ENCODE peak calls at places on chromosomes 16 and 17, in eight cellular contexts. One of them, this sample, is unnamed.

GRCh38 chr17:61462734-61463067 is 10.5 kb downstream of the TBX4 start:
- DNase-seq in endothelial cell of umbilical vein: no peak
- DNase-seq in GM12892: no peak
- DNase-seq in HCT116: no peak
- DNase-seq in GM12878: no peak
- DNase-seq in transverse colon: no peak
- DNase-seq in GM12891: no peak
- DNase-seq in stomach: no peak
- DNase-seq in this sample: no peak

GRCh38 chr16:31108794-31109558 is 790 bp downstream of the BCKDK start:
- DNase-seq in GM12891: no peak
- DNase-seq in GM12892: no peak
- DNase-seq in transverse colon: no peak
- DNase-seq in GM12878: no peak
- DNase-seq in endothelial cell of umbilical vein: no peak
- DNase-seq in HCT116: no peak
- DNase-seq in stomach: no peak
- DNase-seq in this sample: no peak

GRCh38 chr17:28426081-28426519 is 20.1 kb upstream of the SLC46A1 start:
- DNase-seq in GM12878: no peak
- DNase-seq in GM12892: no peak
- DNase-seq in endothelial cell of umbilical vein: no peak
- DNase-seq in transverse colon: peak
- DNase-seq in stomach: peak
- DNase-seq in HCT116: no peak
- DNase-seq in GM12891: no peak
- DNase-seq in this sample: no peak

GRCh38 chr17:36597229-36597628 is 4.2 kb upstream of the MRM1 start:
- DNase-seq in endothelial cell of umbilical vein: no peak
- DNase-seq in stomach: no peak
- DNase-seq in transverse colon: peak
- DNase-seq in GM12878: no peak
- DNase-seq in HCT116: no peak
- DNase-seq in GM12891: no peak
- DNase-seq in GM12892: no peak
- DNase-seq in this sample: no peak

GRCh38 chr17:77332034-77332971 is 191.5 kb downstream of the SEC14L1 start:
- DNase-seq in HCT116: no peak
- DNase-seq in stomach: peak
- DNase-seq in endothelial cell of umbilical vein: no peak
- DNase-seq in GM12892: no peak
- DNase-seq in transverse colon: peak
- DNase-seq in GM12891: no peak
- DNase-seq in GM12878: no peak
- DNase-seq in this sample: peak

GRCh38 chr17:39666601-39667261 is 1.5 kb upstream of the PNMT start:
- DNase-seq in endothelial cell of umbilical vein: no peak
- DNase-seq in GM12891: no peak
- DNase-seq in HCT116: no peak
- DNase-seq in GM12878: no peak
- DNase-seq in transverse colon: no peak
- DNase-seq in GM12892: no peak
- DNase-seq in stomach: no peak
- DNase-seq in this sample: no peak

GRCh38 chr17:60699090-60699489 is 21.4 kb downstream of the BCAS3 start:
- DNase-seq in GM12878: no peak
- DNase-seq in GM12891: no peak
- DNase-seq in endothelial cell of umbilical vein: no peak
- DNase-seq in stomach: no peak
- DNase-seq in HCT116: no peak
- DNase-seq in transverse colon: no peak
- DNase-seq in GM12892: no peak
- DNase-seq in this sample: no peak

GRCh38 chr17:6868579-6868978 is 37.0 kb upstream of the TEKT1 start:
- DNase-seq in GM12878: no peak
- DNase-seq in HCT116: peak
- DNase-seq in stomach: no peak
- DNase-seq in transverse colon: no peak
- DNase-seq in GM12891: no peak
- DNase-seq in GM12892: no peak
- DNase-seq in endothelial cell of umbilical vein: no peak
- DNase-seq in this sample: no peak

GRCh38 chr16:14600164-14600563 is 29.9 kb downstream of the PARN start:
- DNase-seq in stomach: no peak
- DNase-seq in GM12892: no peak
- DNase-seq in transverse colon: no peak
- DNase-seq in GM12891: no peak
- DNase-seq in GM12878: no peak
- DNase-seq in HCT116: peak
- DNase-seq in endothelial cell of umbilical vein: peak
- DNase-seq in this sample: no peak

GRCh38 chr17:29565643-29566472 is 979 bp downstream of the ABHD15 start:
- DNase-seq in stomach: peak
- DNase-seq in GM12892: peak
- DNase-seq in GM12878: no peak
- DNase-seq in HCT116: peak
- DNase-seq in transverse colon: peak
- DNase-seq in endothelial cell of umbilical vein: peak
- DNase-seq in GM12891: no peak
- DNase-seq in this sample: peak

GRCh38 chr17:65123757-65124675 is 13.2 kb upstream of the RGS9 start:
- DNase-seq in GM12878: no peak
- DNase-seq in endothelial cell of umbilical vein: peak
- DNase-seq in GM12891: no peak
- DNase-seq in GM12892: no peak
- DNase-seq in transverse colon: peak
- DNase-seq in HCT116: no peak
- DNase-seq in stomach: no peak
- DNase-seq in this sample: no peak

GRCh38 chr17:42521036-42521435 is 15.0 kb upstream of the NAGLU start:
- DNase-seq in GM12878: no peak
- DNase-seq in transverse colon: no peak
- DNase-seq in HCT116: no peak
- DNase-seq in GM12892: no peak
- DNase-seq in stomach: no peak
- DNase-seq in GM12891: no peak
- DNase-seq in endothelial cell of umbilical vein: peak
- DNase-seq in this sample: no peak

GRCh38 chr16:30472328-30472942 is at the start of gene ITGAL:
- DNase-seq in HCT116: no peak
- DNase-seq in GM12878: peak
- DNase-seq in endothelial cell of umbilical vein: no peak
- DNase-seq in GM12891: peak
- DNase-seq in transverse colon: peak
- DNase-seq in stomach: peak
- DNase-seq in GM12892: peak
- DNase-seq in this sample: no peak

GRCh38 chr17:64130559-64131001 is 636 bp upstream of the ERN1 start:
- DNase-seq in HCT116: no peak
- DNase-seq in stomach: no peak
- DNase-seq in GM12892: no peak
- DNase-seq in GM12891: no peak
- DNase-seq in transverse colon: peak
- DNase-seq in endothelial cell of umbilical vein: peak
- DNase-seq in GM12878: peak
- DNase-seq in this sample: no peak

GRCh38 chr17:1956134-1956533 is 69.0 kb downstream of the RTN4RL1 start:
- DNase-seq in GM12891: no peak
- DNase-seq in stomach: no peak
- DNase-seq in transverse colon: no peak
- DNase-seq in HCT116: no peak
- DNase-seq in GM12892: no peak
- DNase-seq in GM12878: no peak
- DNase-seq in endothelial cell of umbilical vein: no peak
- DNase-seq in this sample: no peak

GRCh38 chr16:23141959-23142740 is 7.1 kb downstream of the USP31 start:
- DNase-seq in GM12878: no peak
- DNase-seq in stomach: no peak
- DNase-seq in GM12892: no peak
- DNase-seq in transverse colon: no peak
- DNase-seq in endothelial cell of umbilical vein: no peak
- DNase-seq in GM12891: no peak
- DNase-seq in HCT116: no peak
- DNase-seq in this sample: no peak

GRCh38 chr17:13518271-13519000 is 83.3 kb downstream of the HS3ST3A1 start:
- DNase-seq in endothelial cell of umbilical vein: no peak
- DNase-seq in GM12891: no peak
- DNase-seq in GM12892: no peak
- DNase-seq in transverse colon: no peak
- DNase-seq in GM12878: no peak
- DNase-seq in HCT116: no peak
- DNase-seq in stomach: no peak
- DNase-seq in this sample: no peak

GRCh38 chr17:55294042-55294751 is 29.4 kb downstream of the HLF start:
- DNase-seq in endothelial cell of umbilical vein: no peak
- DNase-seq in stomach: no peak
- DNase-seq in GM12891: no peak
- DNase-seq in GM12892: no peak
- DNase-seq in transverse colon: no peak
- DNase-seq in GM12878: no peak
- DNase-seq in HCT116: no peak
- DNase-seq in this sample: no peak

GRCh38 chr17:81040791-81041337 is 5.9 kb downstream of the BAIAP2 start:
- DNase-seq in transverse colon: no peak
- DNase-seq in HCT116: no peak
- DNase-seq in endothelial cell of umbilical vein: no peak
- DNase-seq in GM12878: no peak
- DNase-seq in GM12892: peak
- DNase-seq in GM12891: peak
- DNase-seq in stomach: no peak
- DNase-seq in this sample: no peak

GRCh38 chr17:80790021-80790765 is 201.4 kb upstream of the CHMP6 start:
- DNase-seq in transverse colon: no peak
- DNase-seq in GM12891: peak
- DNase-seq in endothelial cell of umbilical vein: peak
- DNase-seq in HCT116: no peak
- DNase-seq in GM12892: no peak
- DNase-seq in GM12878: peak
- DNase-seq in stomach: no peak
- DNase-seq in this sample: peak

GRCh38 chr17:17870292-17870691 is 33.5 kb upstream of the SREBF1 start:
- DNase-seq in stomach: no peak
- DNase-seq in GM12892: no peak
- DNase-seq in HCT116: no peak
- DNase-seq in endothelial cell of umbilical vein: no peak
- DNase-seq in GM12891: no peak
- DNase-seq in transverse colon: no peak
- DNase-seq in GM12878: no peak
- DNase-seq in this sample: no peak

GRCh38 chr17:17871913-17872312 is 35.1 kb upstream of the SREBF1 start:
- DNase-seq in GM12892: no peak
- DNase-seq in HCT116: no peak
- DNase-seq in stomach: no peak
- DNase-seq in endothelial cell of umbilical vein: no peak
- DNase-seq in GM12891: no peak
- DNase-seq in GM12878: no peak
- DNase-seq in transverse colon: no peak
- DNase-seq in this sample: no peak

GRCh38 chr17:17866425-17866824 is 29.6 kb upstream of the SREBF1 start:
- DNase-seq in stomach: no peak
- DNase-seq in GM12878: no peak
- DNase-seq in transverse colon: no peak
- DNase-seq in HCT116: no peak
- DNase-seq in GM12891: no peak
- DNase-seq in endothelial cell of umbilical vein: no peak
- DNase-seq in GM12892: no peak
- DNase-seq in this sample: no peak

GRCh38 chr17:17866897-17867296 is 30.1 kb upstream of the SREBF1 start:
- DNase-seq in GM12878: no peak
- DNase-seq in GM12892: no peak
- DNase-seq in stomach: no peak
- DNase-seq in transverse colon: no peak
- DNase-seq in endothelial cell of umbilical vein: no peak
- DNase-seq in HCT116: no peak
- DNase-seq in GM12891: no peak
- DNase-seq in this sample: no peak

GRCh38 chr17:17868637-17869522 is 32.1 kb upstream of the SREBF1 start:
- DNase-seq in HCT116: no peak
- DNase-seq in GM12891: no peak
- DNase-seq in transverse colon: no peak
- DNase-seq in stomach: no peak
- DNase-seq in GM12892: no peak
- DNase-seq in endothelial cell of umbilical vein: peak
- DNase-seq in GM12878: no peak
- DNase-seq in this sample: no peak
- TF ChIP-seq POLR2AphosphoS5 in HCT116: no peak
- TF ChIP-seq POLR2AphosphoS5 in GM12891: no peak
- TF ChIP-seq POLR2AphosphoS5 in transverse colon: no peak
- TF ChIP-seq POLR2AphosphoS5 in stomach: peak
- TF ChIP-seq POLR2AphosphoS5 in GM12892: no peak
- TF ChIP-seq POLR2AphosphoS5 in endothelial cell of umbilical vein: no peak
- TF ChIP-seq POLR2AphosphoS5 in GM12878: no peak
- TF ChIP-seq POLR2AphosphoS5 in this sample: no peak

DNA sequence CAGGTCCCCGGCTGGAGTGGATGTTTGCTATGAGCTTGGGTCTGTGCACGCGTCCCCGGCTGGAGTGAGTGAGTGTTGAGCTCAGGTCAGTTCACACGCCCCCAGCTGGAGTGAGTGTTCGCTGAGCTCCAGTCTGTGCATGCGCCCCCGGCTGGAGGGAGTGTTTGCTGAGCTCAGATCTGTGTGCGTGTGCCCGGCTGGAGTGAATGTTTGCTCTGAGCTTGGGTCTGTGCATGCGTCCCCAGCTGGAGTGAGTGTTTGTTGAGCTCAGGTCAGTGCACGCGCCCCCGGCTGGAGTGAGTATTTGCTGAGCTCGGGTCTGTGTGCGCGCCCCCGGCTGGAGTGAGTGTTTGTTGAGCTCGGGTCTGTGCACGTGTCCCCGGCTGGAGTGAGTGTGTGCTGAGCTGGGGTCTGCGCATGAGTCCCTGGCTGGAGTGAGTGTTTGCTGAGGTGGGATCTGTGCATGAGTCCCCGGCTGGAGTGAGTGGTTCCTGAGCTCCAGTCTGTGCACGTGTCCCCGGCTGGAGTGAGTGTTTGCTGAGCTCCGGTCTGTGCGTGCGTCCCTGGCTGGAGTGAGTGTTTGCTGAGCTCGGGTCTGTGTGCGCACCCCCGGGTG is 284.2 kb downstream of the SNX29 start:
- DNase-seq in GM12892: no peak
- DNase-seq in GM12878: no peak
- DNase-seq in endothelial cell of umbilical vein: no peak
- DNase-seq in HCT116: peak
- DNase-seq in stomach: no peak
- DNase-seq in GM12891: no peak
- DNase-seq in transverse colon: no peak
- DNase-seq in this sample: no peak
- TF ChIP-seq POLR2AphosphoS5 in GM12892: no peak
- TF ChIP-seq POLR2AphosphoS5 in GM12878: no peak
- TF ChIP-seq POLR2AphosphoS5 in endothelial cell of umbilical vein: no peak
- TF ChIP-seq POLR2AphosphoS5 in HCT116: no peak
- TF ChIP-seq POLR2AphosphoS5 in stomach: no peak
- TF ChIP-seq POLR2AphosphoS5 in GM12891: no peak
- TF ChIP-seq POLR2AphosphoS5 in transverse colon: no peak
- TF ChIP-seq POLR2AphosphoS5 in this sample: no peak

GRCh38 chr16:67641779-67642708 is 2.9 kb upstream of the CARMIL2 start:
- DNase-seq in stomach: peak
- DNase-seq in GM12892: no peak
- DNase-seq in HCT116: no peak
- DNase-seq in GM12878: no peak
- DNase-seq in GM12891: no peak
- DNase-seq in endothelial cell of umbilical vein: peak
- DNase-seq in transverse colon: no peak
- DNase-seq in this sample: peak
- TF ChIP-seq POLR2AphosphoS5 in stomach: no peak
- TF ChIP-seq POLR2AphosphoS5 in GM12892: no peak
- TF ChIP-seq POLR2AphosphoS5 in HCT116: no peak
- TF ChIP-seq POLR2AphosphoS5 in GM12878: no peak
- TF ChIP-seq POLR2AphosphoS5 in GM12891: no peak
- TF ChIP-seq POLR2AphosphoS5 in endothelial cell of umbilical vein: no peak
- TF ChIP-seq POLR2AphosphoS5 in transverse colon: peak
- TF ChIP-seq POLR2AphosphoS5 in this sample: no peak

GRCh38 chr17:50440172-50440837 is 14.3 kb downstream of the ACSF2 start:
- DNase-seq in stomach: peak
- DNase-seq in GM12891: no peak
- DNase-seq in GM12892: no peak
- DNase-seq in GM12878: no peak
- DNase-seq in HCT116: no peak
- DNase-seq in transverse colon: peak
- DNase-seq in endothelial cell of umbilical vein: no peak
- DNase-seq in this sample: peak
- TF ChIP-seq POLR2AphosphoS5 in stomach: peak
- TF ChIP-seq POLR2AphosphoS5 in GM12891: no peak
- TF ChIP-seq POLR2AphosphoS5 in GM12892: no peak
- TF ChIP-seq POLR2AphosphoS5 in GM12878: no peak
- TF ChIP-seq POLR2AphosphoS5 in HCT116: no peak
- TF ChIP-seq POLR2AphosphoS5 in transverse colon: no peak
- TF ChIP-seq POLR2AphosphoS5 in endothelial cell of umbilical vein: no peak
- TF ChIP-seq POLR2AphosphoS5 in this sample: no peak

This sample was measured in breast epithelium.